ENCODE peak calls at places on chromosome 5, in nine cellular contexts. J is cardiac muscle cell; L is natural killer cell; C is AG09319; W is A549; F is activated naive CD4-positive, alpha-beta T cell; N is NCI-H460; A is memory B cell; M is HTR-8/SVneo. Z is an unnamed sample.

GRCh38 chr5:96338089-96338488 is 95.0 kb downstream of the PCSK1 start:
- DNase-seq in A (no peak), C (no peak), W (no peak), F (no peak), M (no peak), N (no peak), L (no peak), J (no peak), Z (no peak)

GRCh38 chr5:16618138-16618897 is 1.5 kb upstream of the RETREG1 start:
- DNase-seq in A (no peak), W (no peak), F (no peak), J (no peak), L (no peak), C (no peak), N (no peak), M (no peak), Z (no peak)

GRCh38 chr5:42840279-42840678 is 28.6 kb upstream of the SELENOP start:
- DNase-seq in A (no peak), N (no peak), C (peak), F (no peak), M (peak), W (no peak), J (peak), L (no peak), Z (peak)

GRCh38 chr5:107092695-107093094 is 578.0 kb downstream of the EFNA5 start:
- DNase-seq in M (no peak), J (peak), N (no peak), F (no peak), C (no peak), W (no peak), L (no peak), A (no peak), Z (no peak)

GRCh38 chr5:42491699-42492098 is 68.5 kb downstream of the GHR start:
- DNase-seq in W (no peak), C (no peak), J (no peak), L (no peak), A (no peak), M (no peak), N (no peak), F (no peak), Z (no peak)

GRCh38 chr5:25027016-25027415 is 382.2 kb upstream of the CDH10 start:
- DNase-seq in L (no peak), F (no peak), A (no peak), W (no peak), J (no peak), C (no peak), N (no peak), M (no peak), Z (no peak)

GRCh38 chr5:90344693-90345092 is 64.9 kb downstream of the CETN3 start:
- DNase-seq in C (no peak), F (no peak), W (no peak), M (no peak), A (no peak), J (no peak), N (no peak), L (no peak), Z (no peak)

GRCh38 chr5:168607946-168608345 is 28.8 kb upstream of the PANK3 start:
- DNase-seq in W (no peak), J (no peak), L (no peak), A (no peak), F (no peak), N (no peak), M (no peak), C (no peak), Z (no peak)

GRCh38 chr5:54905246-54905770 is 80.1 kb downstream of the ESM1 start:
- DNase-seq in F (no peak), N (no peak), J (no peak), W (no peak), L (no peak), A (no peak), M (no peak), C (no peak), Z (no peak)

GRCh38 chr5:151926186-151926585 is 1.5 kb upstream of the GLRA1 start:
- DNase-seq in W (no peak), N (no peak), J (no peak), L (no peak), A (no peak), C (no peak), M (no peak), F (no peak), Z (no peak)

GRCh38 chr5:172745406-172745805 is 25.6 kb downstream of the DUSP1 start:
- DNase-seq in A (no peak), L (no peak), M (no peak), C (no peak), J (no peak), F (no peak), N (no peak), W (no peak), Z (no peak)

GRCh38 chr5:122192883-122193496 is 63.6 kb downstream of the ZNF474 start:
- DNase-seq in L (no peak), A (no peak), W (peak), C (no peak), M (peak), J (peak), N (peak), F (no peak), Z (peak)

GRCh38 chr5:55344392-55344992 is 36.7 kb downstream of the MTREX start:
- DNase-seq in F (peak), A (peak), N (peak), W (peak), C (peak), J (peak), L (peak), M (peak), Z (peak)

GRCh38 chr5:149315753-149316152 is 29.5 kb upstream of the GRPEL2 start:
- DNase-seq in J (no peak), A (no peak), M (no peak), L (no peak), W (no peak), F (no peak), C (no peak), N (no peak), Z (no peak)

GRCh38 chr5:137336565-137337120 is 162.5 kb downstream of the SPOCK1 start:
- DNase-seq in W (no peak), F (no peak), N (no peak), L (no peak), A (no peak), J (no peak), M (no peak), C (no peak), Z (no peak)

GRCh38 chr5:114055318-114055788 is 306.5 kb upstream of the KCNN2 start:
- DNase-seq in W (peak), J (peak), C (no peak), L (no peak), A (no peak), F (no peak), M (peak), N (no peak), Z (peak)

GRCh38 chr5:77776606-77777206 is 567 bp upstream of the TBCA start:
- DNase-seq in L (no peak), J (no peak), F (no peak), W (no peak), M (no peak), N (no peak), A (no peak), C (no peak), Z (no peak)

GRCh38 chr5:58074222-58074621 is 385.7 kb downstream of the PLK2 start:
- DNase-seq in W (no peak), F (no peak), A (no peak), L (no peak), N (no peak), C (no peak), J (no peak), M (no peak), Z (no peak)

GRCh38 chr5:138032028-138032571 is 779 bp downstream of the FAM13B start:
- DNase-seq in J (peak), M (no peak), W (no peak), F (peak), N (peak), C (no peak), L (no peak), A (no peak), Z (no peak)

GRCh38 chr5:56900395-56900794 is 9.0 kb upstream of the SETD9 start:
- DNase-seq in A (no peak), W (no peak), M (no peak), L (no peak), N (no peak), C (no peak), F (no peak), J (peak), Z (no peak)

GRCh38 chr5:38347896-38348295 is 89.5 kb downstream of the EGFLAM start:
- DNase-seq in A (no peak), N (no peak), M (no peak), C (no peak), F (no peak), W (no peak), L (no peak), J (no peak), Z (no peak)

GRCh38 chr5:141384471-141385267 is 2.1 kb downstream of the PCDHGA7 start:
- DNase-seq in F (no peak), A (no peak), W (no peak), M (no peak), C (no peak), J (no peak), N (no peak), L (no peak), Z (no peak)

GRCh38 chr5:109739741-109740140 is 50.0 kb downstream of the MAN2A1 start:
- DNase-seq in J (peak), L (no peak), C (no peak), M (peak), W (no peak), A (no peak), F (no peak), N (no peak), Z (no peak)

GRCh38 chr5:76818844-76819831 is at the start of gene F2RL1:
- DNase-seq in N (no peak), W (peak), F (peak), M (peak), L (no peak), J (peak), A (peak), C (no peak), Z (peak)

GRCh38 chr5:113161806-113162205 is 185.2 kb downstream of the DCP2 start:
- DNase-seq in C (no peak), N (no peak), A (no peak), F (no peak), J (no peak), L (no peak), W (no peak), M (no peak), Z (no peak)

GRCh38 chr5:153276151-153276550 is 214.3 kb upstream of the GRIA1 start:
- DNase-seq in F (no peak), A (no peak), L (no peak), N (peak), J (peak), W (peak), C (no peak), M (peak), Z (peak)

GRCh38 chr5:95181650-95182049 is 103.2 kb downstream of the MCTP1 start:
- DNase-seq in W (no peak), J (no peak), C (no peak), A (no peak), M (no peak), L (no peak), F (no peak), N (no peak), Z (no peak)

GRCh38 chr5:1555011-1555807 is 31.4 kb upstream of the LPCAT1 start:
- DNase-seq in J (peak), F (no peak), M (peak), W (peak), N (no peak), A (no peak), C (peak), L (no peak), Z (no peak)

GRCh38 chr5:150499437-150499956 is 8.4 kb upstream of the NDST1 start:
- DNase-seq in A (no peak), N (no peak), W (no peak), L (no peak), F (no peak), J (no peak), C (no peak), M (no peak), Z (no peak)